ENCODE peak calls at places on chromosomes 16 and 17, in six cellular contexts. F, V, Q, O, M and R are unnamed samples.

GRCh38 chr16:31243734-31244670 is 15.8 kb upstream of the ITGAM start:
- DNase-seq in F (no peak), V (no peak), Q (no peak), O (no peak), M (no peak), R (no peak)

GRCh38 chr17:76697702-76698465 is 12.9 kb downstream of the MXRA7 start:
- DNase-seq in F (peak), V (no peak), Q (peak), O (no peak), M (peak), R (no peak)

GRCh38 chr17:81132770-81133723 is 32.3 kb upstream of the PVALEF start:
- DNase-seq in F (no peak), V (no peak), Q (no peak), O (no peak), M (no peak), R (peak)

GRCh38 chr16:59060212-59060611 is 326.1 kb upstream of the GOT2 start:
- DNase-seq in F (no peak), V (no peak), Q (no peak), O (no peak), M (peak), R (no peak)

GRCh38 chr16:4699030-4699556 is 5.7 kb downstream of the NUDT16L1 start:
- DNase-seq in F (no peak), V (no peak), Q (no peak), O (no peak), M (no peak), R (no peak)

GRCh38 chr17:64084940-64085649 is 44.8 kb downstream of the ERN1 start:
- DNase-seq in F (peak), V (no peak), Q (no peak), O (no peak), M (no peak), R (no peak)

GRCh38 chr16:49658066-49658465 is 197.8 kb downstream of the ZNF423 start:
- DNase-seq in F (no peak), V (no peak), Q (no peak), O (no peak), M (no peak), R (no peak)

GRCh38 chr16:28321700-28322411 is 29.5 kb downstream of the SBK1 start:
- DNase-seq in F (peak), V (no peak), Q (peak), O (peak), M (peak), R (no peak)

GRCh38 chr16:77450790-77451487 is 16.1 kb upstream of the ADAMTS18 start:
- DNase-seq in F (no peak), V (no peak), Q (no peak), O (no peak), M (no peak), R (no peak)

GRCh38 chr16:51431517-51432241 is 280.6 kb upstream of the SALL1 start:
- DNase-seq in F (peak), V (no peak), Q (no peak), O (no peak), M (peak), R (no peak)

GRCh38 chr17:751269-752001 is 629 bp downstream of the GEMIN4 start:
- DNase-seq in F (peak), V (no peak), Q (peak), O (peak), M (peak), R (peak)

GRCh38 chr16:80627108-80627507 is 86.3 kb downstream of the DYNLRB2 start:
- DNase-seq in F (no peak), V (no peak), Q (no peak), O (no peak), M (no peak), R (no peak)

GRCh38 chr17:81250286-81251090 is 11.4 kb downstream of the NDUFAF8 start:
- DNase-seq in F (no peak), V (no peak), Q (no peak), O (no peak), M (no peak), R (no peak)

GRCh38 chr17:75240394-75241142 is 20.8 kb downstream of the GGA3 start:
- DNase-seq in F (peak), V (no peak), Q (peak), O (no peak), M (peak), R (no peak)

GRCh38 chr16:31505483-31505882 is 2.7 kb downstream of the RUSF1 start:
- DNase-seq in F (no peak), V (no peak), Q (no peak), O (no peak), M (no peak), R (no peak)

GRCh38 chr16:12771341-12771798 is 32.3 kb downstream of the CPPED1 start:
- DNase-seq in F (no peak), V (no peak), Q (no peak), O (no peak), M (peak), R (no peak)

GRCh38 chr16:70646260-70647241 is at the start of gene IL34:
- DNase-seq in F (no peak), V (no peak), Q (peak), O (no peak), M (peak), R (no peak)
- H3K27ac ChIP-seq in F (no peak), V (peak), Q (peak), O (no peak), M (no peak), R (no peak)

GRCh38 chr17:32927724-32928526 is at the start of gene TMEM98:
- DNase-seq in F (peak), V (no peak), Q (peak), O (peak), M (peak), R (no peak)
- H3K4me3 ChIP-seq in F (peak), V (peak), Q (peak), O (peak), M (peak), R (peak)

GRCh38 chr17:45306094-45306493 is 10.7 kb downstream of the MAP3K14 start:
- DNase-seq in F (no peak), V (no peak), Q (no peak), O (no peak), M (no peak), R (no peak)

GRCh38 chr17:45308016-45308365 is 8.8 kb downstream of the MAP3K14 start:
- DNase-seq in F (no peak), V (no peak), Q (no peak), O (no peak), M (no peak), R (no peak)

GRCh38 chr17:45308840-45309239 is 8.0 kb downstream of the MAP3K14 start:
- DNase-seq in F (no peak), V (no peak), Q (no peak), O (no peak), M (no peak), R (no peak)

GRCh38 chr17:45306623-45307022 is 10.2 kb downstream of the MAP3K14 start:
- DNase-seq in F (no peak), V (no peak), Q (no peak), O (no peak), M (no peak), R (no peak)

GRCh38 chr17:45307290-45308015 is 9.4 kb downstream of the MAP3K14 start:
- DNase-seq in F (no peak), V (no peak), Q (no peak), O (no peak), M (peak), R (no peak)
- H3K27ac ChIP-seq in F (no peak), V (peak), Q (peak), O (peak), M (no peak), R (peak)

GRCh38 chr17:82297280-82297803 is 20.1 kb downstream of the CD7 start:
- DNase-seq in F (no peak), V (peak), Q (peak), O (peak), M (peak), R (peak)
- H3K4me3 ChIP-seq in F (no peak), V (peak), Q (peak), O (peak), M (no peak), R (no peak)